ENCODE peak calls at places on chromosomes 16 and 17, in six cellular contexts. M, C, X, L, U and W are unnamed samples.

GRCh38 chr16:27690604-27691003 is 140.7 kb downstream of the KATNIP start:
- DNase-seq in M (no peak), C (peak; percentile 24), X (peak; percentile 54), L (peak; percentile 57), U (no peak), W (no peak)

GRCh38 chr16:75109732-75110243 is 6.8 kb downstream of the LDHD start:
- DNase-seq in M (no peak), C (no peak), X (no peak), L (peak; percentile 61), U (no peak), W (no peak)

GRCh38 chr17:18038149-18038850 is 668 bp downstream of the ATPAF2 start:
- DNase-seq in M (no peak), C (peak; percentile 14), X (no peak), L (no peak), U (no peak), W (no peak)

GRCh38 chr17:81002409-81003361 is 11.0 kb downstream of the CHMP6 start:
- DNase-seq in M (no peak), C (no peak), X (peak; percentile 66), L (peak; percentile 72), U (no peak), W (no peak)

GRCh38 chr17:42120161-42121065 is 754 bp downstream of the KAT2A start:
- DNase-seq in M (no peak), C (no peak), X (peak; percentile 21), L (no peak), U (no peak), W (peak; percentile 30)

GRCh38 chr17:27577884-27578717 is 52.9 kb upstream of the LGALS9 start:
- DNase-seq in M (no peak), C (no peak), X (peak; percentile 82), L (no peak), U (no peak), W (no peak)

GRCh38 chr17:32529604-32530003 is 42.8 kb downstream of the CDK5R1 start:
- DNase-seq in M (no peak), C (no peak), X (peak; percentile 34), L (no peak), U (no peak), W (no peak)

GRCh38 chr16:58999751-59000150 is 265.6 kb upstream of the GOT2 start:
- DNase-seq in M (no peak), C (no peak), X (no peak), L (no peak), U (no peak), W (no peak)

GRCh38 chr16:84132527-84133285 is 12.3 kb downstream of the HSDL1 start:
- DNase-seq in M (no peak), C (no peak), X (no peak), L (no peak), U (no peak), W (no peak)

GRCh38 chr17:49298371-49298976 is 63.6 kb downstream of the ZNF652 start:
- DNase-seq in M (no peak), C (no peak), X (no peak), L (no peak), U (no peak), W (no peak)

GRCh38 chr16:25192096-25192495 is 24.7 kb upstream of the AQP8 start:
- DNase-seq in M (no peak), C (no peak), X (no peak), L (no peak), U (no peak), W (no peak)

GRCh38 chr17:46013502-46014165 is 14.6 kb downstream of the STH start:
- DNase-seq in M (no peak), C (no peak), X (peak; percentile 14), L (no peak), U (no peak), W (no peak)

GRCh38 chr17:40333781-40334453 is 24.9 kb downstream of the RARA start:
- DNase-seq in M (no peak), C (no peak), X (no peak), L (no peak), U (no peak), W (no peak)

GRCh38 chr17:40330850-40331470 is 22.0 kb downstream of the RARA start:
- DNase-seq in M (no peak), C (no peak), X (no peak), L (no peak), U (no peak), W (no peak)

GRCh38 chr17:40329981-40330794 is 21.2 kb downstream of the RARA start:
- DNase-seq in M (peak; percentile 88), C (no peak), X (no peak), L (peak; percentile 82), U (no peak), W (no peak)

GRCh38 chr17:40328386-40328766 is 19.4 kb downstream of the RARA start:
- DNase-seq in M (no peak), C (no peak), X (no peak), L (no peak), U (no peak), W (no peak)

GRCh38 chr17:40331743-40332641 is 23.0 kb downstream of the RARA start:
- DNase-seq in M (peak; percentile 94), C (no peak), X (peak; percentile 95), L (peak; percentile 92), U (no peak), W (no peak)
- H3K4me1 ChIP-seq in M (peaks cover 36% of the 10 kb centered on the region), C (peaks cover 12% of the 10 kb centered on the region), X (peaks cover 27% of the 10 kb centered on the region), L (peaks cover 98% of the 10 kb centered on the region), U (peaks cover 82% of the 10 kb centered on the region), W (peaks cover 15% of the 10 kb centered on the region)

DNA sequence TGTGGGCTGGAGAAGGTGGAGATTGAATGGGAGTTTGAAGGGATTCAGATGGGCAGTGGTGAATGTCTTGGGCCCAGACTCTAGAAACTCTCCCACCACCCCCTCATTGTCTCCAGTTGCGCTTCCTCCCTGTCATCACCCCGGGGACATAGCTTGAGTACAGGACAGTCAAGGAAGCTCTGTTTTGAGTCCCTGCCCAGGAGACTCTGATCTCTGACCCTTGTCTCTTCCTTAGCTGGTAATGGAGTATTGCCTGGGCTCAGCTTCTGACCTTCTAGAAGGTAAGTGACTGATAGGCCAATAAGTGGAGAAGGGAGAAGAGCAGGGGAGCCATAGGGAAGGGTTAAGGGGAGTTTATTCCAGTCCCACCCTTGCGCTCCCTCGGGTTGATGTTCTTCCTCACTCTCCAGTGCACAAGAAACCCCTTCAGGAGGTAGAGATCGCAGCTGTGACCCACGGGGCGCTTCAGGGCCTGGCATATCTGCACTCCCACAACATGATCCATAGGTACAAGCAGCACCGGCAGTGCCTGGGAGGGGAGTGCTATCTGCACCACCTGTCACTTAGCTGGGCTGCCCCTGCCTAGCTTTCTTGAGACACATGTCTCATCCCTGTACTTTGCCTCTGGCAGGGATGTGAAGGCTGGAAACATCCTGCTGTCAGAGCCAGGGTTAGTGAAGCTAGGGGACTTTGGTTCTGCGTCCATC is 5.0 kb downstream of the TAOK2 start:
- DNase-seq in M (no peak), C (no peak), X (no peak), L (peak; percentile 42), U (no peak), W (no peak)
- H3K4me3 ChIP-seq in M (no peak overlapping the region), C (no peak overlapping the region), X (no peak overlapping the region), L (no peak overlapping the region), U (no peak overlapping the region), W (no peak overlapping the region)

GRCh38 chr17:19415311-19415710 is 4.3 kb downstream of the RNF112 start:
- DNase-seq in M (no peak), C (no peak), X (no peak), L (no peak), U (no peak), W (no peak)
- TF ChIP-seq CTCF in M (no peak), C (no peak), X (no peak), L (no peak), U (no peak), W (no peak)

GRCh38 chr17:68357886-68358285 is 66.6 kb downstream of the ARSG start:
- DNase-seq in M (no peak), C (no peak), X (no peak), L (no peak), U (no peak), W (no peak)
- H3K4me1 ChIP-seq in M (no peaks in the 10 kb centered on the region), C (no peaks in the 10 kb centered on the region), X (no peaks in the 10 kb centered on the region), L (no peaks in the 10 kb centered on the region), U (peaks cover 38% of the 10 kb centered on the region), W (no peaks in the 10 kb centered on the region)

DNA sequence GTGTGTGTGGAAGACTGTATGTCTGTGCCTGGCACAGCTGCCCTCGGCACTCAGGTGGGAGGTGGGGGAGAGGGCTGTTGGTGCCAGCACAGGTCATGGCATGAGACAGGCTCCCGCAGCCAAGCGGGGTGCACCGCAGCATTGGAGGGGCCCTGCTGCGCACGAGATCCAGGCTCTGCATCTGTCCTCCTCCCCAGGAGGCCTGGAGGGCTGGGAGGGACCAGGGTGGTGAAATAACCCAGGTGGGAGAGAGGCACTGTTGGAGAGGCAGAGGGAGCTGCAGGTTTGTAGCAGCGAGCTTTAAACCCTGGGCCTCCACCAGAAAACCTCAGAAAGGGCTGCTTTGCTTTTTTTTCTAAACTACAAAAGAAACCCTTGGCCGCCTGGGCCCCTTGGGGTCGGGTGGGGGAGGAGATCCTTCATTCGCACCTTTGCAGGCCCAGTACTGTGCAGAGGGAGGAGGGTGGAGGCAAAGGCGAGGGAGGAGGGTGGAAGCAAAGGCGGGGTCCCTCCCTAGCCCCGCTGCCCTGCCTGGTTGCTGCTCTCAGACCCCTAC is 241.7 kb downstream of the SEC14L1 start:
- DNase-seq in M (no peak), C (no peak), X (no peak), L (no peak), U (peak; percentile 84), W (peak; percentile 61)
- H3K4me3 ChIP-seq in M (no peak overlapping the region), C (no peak overlapping the region), X (no peak overlapping the region), L (no peak overlapping the region), U (peak overlapping the region; percentile 34), W (no peak overlapping the region)

GRCh38 chr17:56506349-56506748 is 87.2 kb upstream of the NOG start:
- DNase-seq in M (no peak), C (no peak), X (no peak), L (no peak), U (no peak), W (no peak)
- TF ChIP-seq CTCF in M (no peak), C (no peak), X (no peak), L (no peak), U (no peak), W (no peak)

DNA sequence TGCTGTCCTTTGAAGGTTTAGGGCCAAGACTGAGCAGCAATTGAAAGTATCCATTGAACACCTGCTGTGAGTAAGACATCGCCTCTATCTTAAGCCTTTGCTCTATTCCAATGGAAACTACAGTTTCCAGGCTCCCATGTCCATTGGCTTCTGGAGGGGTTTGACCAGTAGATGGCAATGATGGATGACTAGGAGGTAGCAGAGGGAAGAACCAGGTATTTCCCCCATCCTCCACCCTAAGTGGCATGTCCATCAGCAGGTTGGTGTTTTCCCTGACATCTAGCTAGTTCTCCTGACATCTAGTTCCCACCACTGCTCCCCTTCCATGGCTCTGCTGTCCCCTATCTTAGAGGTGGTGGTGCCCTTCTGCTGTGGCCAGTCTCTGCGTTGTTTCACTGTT is 58.7 kb downstream of the CENPV start:
- DNase-seq in M (peak; percentile 8), C (no peak), X (no peak), L (no peak), U (no peak), W (no peak)
- H3K4me1 ChIP-seq in M (peaks cover 4% of the 10 kb centered on the region), C (no peaks in the 10 kb centered on the region), X (no peaks in the 10 kb centered on the region), L (no peaks in the 10 kb centered on the region), U (peaks cover 15% of the 10 kb centered on the region), W (peaks cover 57% of the 10 kb centered on the region)

DNA sequence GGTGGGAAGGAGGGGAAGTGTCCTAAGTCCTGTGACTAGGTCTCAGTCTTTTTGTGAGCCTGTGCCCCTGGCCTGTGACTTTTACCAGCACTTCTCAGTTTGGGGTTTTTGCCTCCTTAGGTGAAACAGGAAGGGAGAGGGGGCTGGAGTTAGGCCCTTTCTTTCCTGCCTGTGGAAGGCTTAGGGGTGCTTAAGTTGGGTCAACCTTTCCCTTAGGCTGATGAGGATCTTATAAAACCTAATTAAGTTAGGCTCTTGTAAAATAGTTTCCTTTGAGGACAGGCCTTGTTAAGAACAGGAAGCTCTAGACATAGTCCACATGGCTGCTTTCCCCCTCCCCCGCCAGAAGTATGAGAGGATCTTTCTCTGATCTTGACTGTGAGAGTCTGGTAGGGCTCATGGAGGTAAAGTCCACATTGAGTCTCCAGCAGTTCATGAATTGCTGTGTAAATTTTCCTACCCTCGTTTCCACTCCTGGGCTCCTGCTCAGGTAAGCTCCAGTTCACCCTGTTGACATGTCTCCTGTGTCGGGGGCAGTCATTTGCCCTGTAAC is 17.0 kb upstream of the DNASE1 start:
- DNase-seq in M (no peak), C (peak; percentile 57), X (peak; percentile 52), L (no peak), U (peak; percentile 53), W (peak; percentile 57)
- H3K4me3 ChIP-seq in M (no peak overlapping the region), C (no peak overlapping the region), X (no peak overlapping the region), L (no peak overlapping the region), U (no peak overlapping the region), W (no peak overlapping the region)